ENCODE peak calls at places on chromosomes 1 and 21, in nine cellular contexts. Y is AG09319; M is stimulated activated CD8-positive, alpha-beta memory T cell treated with anti-CD3 and anti-CD28 coated beads, Interleukin-15, amount 100 ng/mL, for 1 hour; W is HEK293T; A is putamen; D is stimulated activated CD4-positive, alpha-beta T cell treated with anti-CD3 and anti-CD28 coated beads, Interleukin-1b, Interleukin-23, amount 100 ng/mL, for 1 hour; O is activated CD8-positive, alpha-beta memory T cell treated with anti-CD3 and anti-CD28 coated beads, Interleukin-2, amount 50 U/mL, for 4 hours; I is thoracic aorta; T is kidney glomerular epithelial cell. F is an unnamed sample.

GRCh38 chr1:20472860-20473711 is 12.9 kb downstream of the CAMK2N1 start:
- DNase-seq in Y (no peak), M (no peak), W (no peak), A (peak; percentile 79), D (no peak), O (no peak), I (no peak), T (peak; percentile 36), F (peak; percentile 63)

GRCh38 chr21:31176725-31177124 is 138.4 kb upstream of the KRTAP19-8 start:
- DNase-seq in Y (no peak), M (no peak), W (no peak), A (no peak), D (no peak), O (no peak), I (no peak), T (peak; percentile 1), F (peak; percentile 55)

GRCh38 chr21:41227357-41228005 is 59.5 kb downstream of the BACE2 start:
- DNase-seq in Y (no peak), M (no peak), W (no peak), A (no peak), D (no peak), O (no peak), I (no peak), T (no peak), F (no peak)

GRCh38 chr1:209927466-209927865 is 10.6 kb upstream of the SYT14 start:
- DNase-seq in Y (no peak), M (no peak), W (no peak), A (no peak), D (no peak), O (no peak), I (no peak), T (no peak), F (peak; percentile 1)

GRCh38 chr1:17215545-17215890 is 10.6 kb downstream of the PADI1 start:
- DNase-seq in Y (no peak), M (no peak), W (no peak), A (no peak), D (no peak), O (no peak), I (no peak), T (no peak), F (peak; percentile 61)

GRCh38 chr1:20586939-20587638 is 1.8 kb upstream of the CDA start:
- DNase-seq in Y (no peak), M (no peak), W (no peak), A (no peak), D (no peak), O (no peak), I (no peak), T (no peak), F (no peak)

GRCh38 chr1:206606867-206607266 is 5.4 kb downstream of the EIF2D start:
- DNase-seq in Y (no peak), M (no peak), W (peak; percentile 60), A (no peak), D (no peak), O (no peak), I (no peak), T (peak; percentile 1), F (peak; percentile 55)

GRCh38 chr1:113192242-113192641 is 119.2 kb downstream of the LRIG2 start:
- DNase-seq in Y (no peak), M (no peak), W (peak; percentile 6), A (no peak), D (no peak), O (no peak), I (no peak), T (no peak), F (no peak)

GRCh38 chr1:197302775-197303174 is 34.7 kb downstream of the CRB1 start:
- DNase-seq in Y (no peak), M (no peak), W (no peak), A (no peak), D (no peak), O (no peak), I (no peak), T (peak; percentile 44), F (peak; percentile 87)

GRCh38 chr1:97743129-97743528 is 177.7 kb downstream of the DPYD start:
- DNase-seq in Y (no peak), M (no peak), W (no peak), A (no peak), D (no peak), O (no peak), I (no peak), T (no peak), F (no peak)

F was measured in kidney tubule cell.